ENCODE peak calls at places on chromosomes 16 and 17, in seven cellular contexts. G, Z, W, Y, H, D and M are unnamed samples.

GRCh38 chr17:59941131-59941530 is 23.4 kb downstream of the RNFT1 start:
- DNase-seq in G (no peak), Z (no peak), W (no peak), Y (no peak), H (no peak), D (no peak), M (no peak)

GRCh38 chr17:54373970-54374369 is 526.7 kb upstream of the TOM1L1 start:
- DNase-seq in G (no peak), Z (no peak), W (no peak), Y (no peak), H (no peak), D (no peak), M (no peak)

GRCh38 chr17:61511480-61512182 is 59.4 kb downstream of the TBX4 start:
- DNase-seq in G (no peak), Z (no peak), W (no peak), Y (no peak), H (no peak), D (no peak), M (no peak)

GRCh38 chr16:66382171-66382965 is 15.9 kb downstream of the CDH5 start:
- DNase-seq in G (no peak), Z (peak), W (no peak), Y (peak), H (no peak), D (peak), M (peak)

GRCh38 chr16:9077001-9077809 is 14.2 kb upstream of the HAPSTR1 start:
- DNase-seq in G (no peak), Z (peak), W (no peak), Y (no peak), H (no peak), D (peak), M (no peak)

GRCh38 chr16:21283521-21284289 is 5.6 kb upstream of the CRYM start:
- DNase-seq in G (peak), Z (no peak), W (peak), Y (no peak), H (peak), D (peak), M (peak)

GRCh38 chr16:23072769-23073549 is 76.3 kb downstream of the USP31 start:
- DNase-seq in G (no peak), Z (peak), W (no peak), Y (peak), H (no peak), D (peak), M (peak)

GRCh38 chr16:72819345-72819744 is 228.6 kb downstream of the ZFHX3 start:
- DNase-seq in G (no peak), Z (peak), W (no peak), Y (peak), H (no peak), D (peak), M (peak)

GRCh38 chr17:40501499-40501911 is at the start of gene TNS4:
- DNase-seq in G (no peak), Z (no peak), W (no peak), Y (no peak), H (no peak), D (no peak), M (no peak)

GRCh38 chr17:36889955-36890354 is 47.3 kb upstream of the LHX1 start:
- DNase-seq in G (no peak), Z (no peak), W (no peak), Y (no peak), H (no peak), D (no peak), M (no peak)

GRCh38 chr16:19116711-19117449 is 3.1 kb downstream of the ITPRIPL2 start:
- DNase-seq in G (no peak), Z (peak), W (no peak), Y (no peak), H (no peak), D (no peak), M (peak)

GRCh38 chr17:60604686-60605334 is 4.8 kb downstream of the PPM1D start:
- DNase-seq in G (no peak), Z (peak), W (no peak), Y (peak), H (no peak), D (peak), M (peak)

GRCh38 chr17:74963656-74964055 is 8.9 kb downstream of the HID1 start:
- DNase-seq in G (no peak), Z (no peak), W (no peak), Y (no peak), H (no peak), D (no peak), M (no peak)

GRCh38 chr17:6109541-6109940 is 39.4 kb downstream of the WSCD1 start:
- DNase-seq in G (no peak), Z (no peak), W (no peak), Y (no peak), H (no peak), D (no peak), M (no peak)

GRCh38 chr17:40659909-40660308 is 5.1 kb downstream of the KRT222 start:
- DNase-seq in G (no peak), Z (no peak), W (no peak), Y (no peak), H (no peak), D (no peak), M (no peak)

DNA sequence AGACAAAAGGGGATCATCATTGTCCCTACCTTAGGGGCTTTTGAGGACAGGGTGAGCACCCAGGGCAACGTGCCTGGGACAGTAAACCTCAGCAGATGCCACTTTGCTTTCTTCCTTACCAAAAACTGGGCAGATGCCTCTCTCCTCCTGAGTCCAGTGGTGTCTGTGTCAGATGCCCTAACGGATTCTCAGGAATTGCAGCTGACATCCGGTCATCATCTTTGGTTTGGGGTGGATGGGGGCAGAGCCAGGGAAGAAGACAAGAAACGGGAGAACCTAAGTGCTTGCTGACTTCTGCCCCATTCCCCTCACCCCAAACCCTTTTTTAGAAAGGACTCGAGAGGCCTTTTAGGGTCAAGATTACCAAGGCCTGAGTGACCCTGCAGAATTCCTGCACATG is 187.5 kb downstream of the MSI2 start:
- DNase-seq in G (no peak), Z (no peak), W (no peak), Y (no peak), H (no peak), D (no peak), M (no peak)
- H3K4me3 ChIP-seq in G (no peak), Z (no peak), W (no peak), Y (no peak), H (no peak), D (no peak), M (no peak)

GRCh38 chr16:53415504-53415903 is 18.8 kb upstream of the RBL2 start:
- DNase-seq in G (no peak), Z (no peak), W (no peak), Y (no peak), H (no peak), D (no peak), M (no peak)
- TF ChIP-seq CTCF in G (no peak), Z (no peak), W (peak), Y (no peak), H (no peak), D (no peak), M (no peak)

DNA sequence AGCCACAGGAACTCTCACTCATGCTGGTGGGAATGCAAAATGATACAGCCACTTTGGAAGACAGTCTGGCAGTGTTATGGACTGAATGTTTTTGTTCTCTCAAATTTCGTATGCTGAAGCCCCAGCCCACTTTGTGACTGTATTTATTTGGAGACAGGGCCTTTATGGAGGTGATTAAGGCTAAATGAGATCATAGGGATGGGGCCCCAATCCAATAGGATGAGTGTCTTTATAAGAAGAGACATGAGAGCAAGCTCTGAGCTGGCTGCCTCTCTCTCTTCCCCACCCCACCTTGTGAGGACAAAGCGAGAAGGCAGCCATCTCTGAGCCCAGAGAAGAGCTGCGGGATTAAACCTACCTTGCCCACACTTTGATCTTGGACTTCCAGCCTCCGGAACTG is 21.9 kb upstream of the RAI1 start:
- DNase-seq in G (no peak), Z (no peak), W (no peak), Y (no peak), H (no peak), D (no peak), M (no peak)
- H3K4me3 ChIP-seq in G (no peak), Z (no peak), W (no peak), Y (no peak), H (no peak), D (no peak), M (no peak)

GRCh38 chr16:57645691-57646387 is 17.4 kb downstream of the ADGRG1 start:
- DNase-seq in G (peak), Z (peak), W (no peak), Y (no peak), H (peak), D (peak), M (peak)

GRCh38 chr16:57644383-57645014 is 16.1 kb downstream of the ADGRG1 start:
- DNase-seq in G (no peak), Z (no peak), W (no peak), Y (no peak), H (no peak), D (no peak), M (no peak)

GRCh38 chr16:57647136-57647875 is 18.9 kb downstream of the ADGRG1 start:
- DNase-seq in G (no peak), Z (no peak), W (no peak), Y (no peak), H (no peak), D (no peak), M (no peak)

GRCh38 chr16:57648125-57648524 is 19.7 kb downstream of the ADGRG1 start:
- DNase-seq in G (no peak), Z (no peak), W (no peak), Y (no peak), H (no peak), D (no peak), M (no peak)

DNA sequence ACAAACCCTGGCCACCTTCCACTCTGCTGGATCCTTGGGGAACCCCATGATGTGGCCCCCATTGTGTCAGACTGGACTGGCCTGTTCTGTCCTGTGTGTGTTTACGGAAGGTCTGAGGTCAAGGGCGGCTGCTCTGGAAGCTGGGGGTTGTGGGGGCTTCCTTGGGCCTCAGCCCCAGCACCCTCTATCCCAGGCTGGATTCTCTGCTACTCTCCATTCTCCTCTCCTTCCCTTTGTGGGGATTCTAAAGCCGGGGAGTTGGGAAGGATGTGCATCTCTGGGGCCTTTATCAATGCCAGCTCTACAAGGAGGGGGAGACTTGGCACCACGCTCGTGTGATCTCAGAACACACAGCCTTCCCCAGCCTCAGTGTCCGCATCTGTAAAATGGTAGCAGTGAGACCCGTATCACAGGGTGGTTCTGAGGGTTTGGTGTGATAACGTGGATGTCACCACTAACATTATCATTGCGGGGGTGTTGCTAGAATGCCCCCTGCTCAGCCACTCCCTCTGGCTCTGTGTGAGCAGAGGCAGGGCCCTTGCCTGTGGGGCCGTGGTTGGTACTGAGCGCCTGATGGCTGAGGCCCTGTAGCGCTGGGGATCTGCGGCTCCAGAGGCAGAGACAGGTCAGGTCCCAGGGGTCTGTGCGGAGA is 18.1 kb downstream of the ADGRG1 start:
- DNase-seq in G (no peak), Z (no peak), W (no peak), Y (no peak), H (peak), D (no peak), M (no peak)
- TF ChIP-seq CTCF in G (no peak), Z (no peak), W (no peak), Y (no peak), H (no peak), D (no peak), M (no peak)

DNA sequence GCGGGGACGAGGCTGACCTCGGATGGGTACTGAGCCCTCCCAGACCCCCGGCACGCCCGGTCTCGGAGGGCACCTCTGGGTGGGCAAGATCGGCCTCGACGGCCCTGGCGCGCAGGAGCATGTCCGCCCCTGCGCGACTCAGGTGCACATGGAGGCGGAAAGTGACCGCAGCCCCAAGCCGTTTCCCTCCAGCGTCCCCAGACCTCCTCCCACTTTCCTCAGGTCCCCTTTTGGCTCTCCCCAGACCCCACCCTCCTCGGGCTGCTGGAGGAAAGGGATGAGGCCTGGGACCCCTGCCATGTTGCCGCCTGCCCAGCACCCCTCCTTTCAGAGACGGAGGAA is 10.0 kb downstream of the RPL19 start:
- DNase-seq in G (no peak), Z (no peak), W (no peak), Y (no peak), H (no peak), D (no peak), M (no peak)
- H3K4me3 ChIP-seq in G (peak), Z (peak), W (peak), Y (peak), H (peak), D (peak), M (peak)

GRCh38 chr17:63835167-63835720 is 7.2 kb downstream of the SMARCD2 start:
- DNase-seq in G (no peak), Z (no peak), W (no peak), Y (no peak), H (no peak), D (no peak), M (no peak)
- TF ChIP-seq CTCF in G (no peak), Z (no peak), W (no peak), Y (no peak), H (no peak), D (no peak), M (no peak)

GRCh38 chr17:39198186-39198566 is 707 bp upstream of the CACNB1 start:
- DNase-seq in G (no peak), Z (no peak), W (no peak), Y (no peak), H (no peak), D (no peak), M (no peak)
- H3K4me3 ChIP-seq in G (peak), Z (peak), W (peak), Y (peak), H (no peak), D (peak), M (no peak)